ENCODE peak calls at places on chromosomes 4 and X, in eight cellular contexts. E is NCI-H1694 treated with DMSO at 0.1 percent for 48 hours; H is fibroblast of lung; M is stimulated activated CD8-positive, alpha-beta memory T cell treated with anti-CD3 and anti-CD28 coated beads, Interleukin-2, amount 100 ng/mL, for 1 hour; V is NCI-H1092; K is NCI-H1105 treated with DMSO at 0.1 percent for 48 hours; Y is MG63; O is DMS 273 treated with DMSO at 0.1 percent for 48 hours. U is an unnamed sample.

GRCh38 chr4:149605601-149606378 is 209.9 kb downstream of the IQCM start:
- DNase-seq in E (no peak), H (peak; percentile 23), M (no peak), V (no peak), K (no peak), Y (no peak), O (no peak), U (no peak)

GRCh38 chr4:124423160-124423559 is 289.4 kb downstream of the ANKRD50 start:
- DNase-seq in E (no peak), H (peak; percentile 14), M (no peak), V (no peak), K (no peak), Y (no peak), O (no peak), U (no peak)

GRCh38 chrX:155188786-155189185 is 27.5 kb upstream of the VBP1 start:
- DNase-seq in E (no peak), H (no peak), M (no peak), V (no peak), K (no peak), Y (no peak), O (no peak), U (no peak)

GRCh38 chrX:154403192-154403591 is 5.0 kb downstream of the RPL10 start:
- DNase-seq in E (no peak), H (no peak), M (no peak), V (no peak), K (no peak), Y (no peak), O (no peak), U (no peak)

GRCh38 chr4:182370491-182370890 is 127.3 kb downstream of the TENM3 start:
- DNase-seq in E (no peak), H (no peak), M (no peak), V (no peak), K (no peak), Y (no peak), O (no peak), U (no peak)

GRCh38 chr4:187663076-187663475 is 332.5 kb upstream of the ZFP42 start:
- DNase-seq in E (no peak), H (peak; percentile 39), M (no peak), V (no peak), K (no peak), Y (no peak), O (no peak), U (no peak)

GRCh38 chrX:153864101-153864500 is 21.9 kb downstream of the L1CAM start:
- DNase-seq in E (no peak), H (no peak), M (no peak), V (no peak), K (no peak), Y (no peak), O (no peak), U (no peak)

GRCh38 chrX:72304877-72305276 is 837 bp downstream of the CITED1 start:
- DNase-seq in E (no peak), H (no peak), M (no peak), V (no peak), K (no peak), Y (no peak), O (no peak), U (no peak)

GRCh38 chr4:28451346-28451745 is 1590.7 kb downstream of the STIM2 start:
- DNase-seq in E (no peak), H (no peak), M (no peak), V (no peak), K (no peak), Y (no peak), O (no peak), U (no peak)

GRCh38 chr4:161850631-161851030 is 313.2 kb downstream of the FSTL5 start:
- DNase-seq in E (no peak), H (no peak), M (no peak), V (no peak), K (no peak), Y (no peak), O (no peak), U (no peak)

GRCh38 chr4:157674699-157675098 is 454.2 kb downstream of the GRIA2 start:
- DNase-seq in E (no peak), H (no peak), M (no peak), V (no peak), K (peak; percentile 36), Y (peak; percentile 58), O (no peak), U (peak; percentile 90)

GRCh38 chrX:29042341-29042740 is 455.1 kb downstream of the IL1RAPL1 start:
- DNase-seq in E (no peak), H (no peak), M (no peak), V (no peak), K (no peak), Y (no peak), O (no peak), U (no peak)

GRCh38 chr4:853416-853781 is 27.5 kb upstream of the CPLX1 start:
- DNase-seq in E (no peak), H (no peak), M (no peak), V (no peak), K (no peak), Y (no peak), O (no peak), U (no peak)

GRCh38 chr4:54683616-54684346 is 26.0 kb downstream of the KIT start:
- DNase-seq in E (peak; percentile 13), H (peak; percentile 5), M (no peak), V (no peak), K (no peak), Y (no peak), O (no peak), U (no peak)

GRCh38 chr4:7829687-7830580 is 109.7 kb downstream of the AFAP1 start:
- DNase-seq in E (no peak), H (no peak), M (no peak), V (no peak), K (no peak), Y (no peak), O (no peak), U (no peak)

GRCh38 chr4:173288698-173289350 is 45.3 kb downstream of the HMGB2 start:
- DNase-seq in E (no peak), H (no peak), M (no peak), V (no peak), K (no peak), Y (no peak), O (no peak), U (peak; percentile 12)